ENCODE peak calls at places on chromosomes 4 and X, in four cellular contexts. T, I, Q and G are unnamed samples.
A peak's percentile ranks its signal among the peaks of the same experiment; 100 is the strongest.

GRCh38 chr4:88820723-88821368 is 123.2 kb upstream of the NAP1L5 start:
- DNase-seq in T (no peak), I (no peak), Q (no peak), G (no peak)

GRCh38 chrX:69133561-69134542 is 31.4 kb downstream of the PJA1 start:
- DNase-seq in T (peak; percentile 72), I (peak; percentile 53), Q (peak; percentile 46), G (peak; percentile 47)

GRCh38 chr4:16205298-16206164 is 20.7 kb downstream of the TAPT1 start:
- DNase-seq in T (no peak), I (no peak), Q (no peak), G (no peak)

GRCh38 chr4:32172761-32173160 is 1452.6 kb downstream of the PCDH7 start:
- DNase-seq in T (no peak), I (no peak), Q (no peak), G (no peak)

GRCh38 chrX:10598540-10598939 is 21.8 kb downstream of the MID1 start:
- DNase-seq in T (no peak), I (peak; percentile 71), Q (no peak), G (peak; percentile 8)

GRCh38 chr4:1600811-1601532 is 83.1 kb downstream of the FAM53A start:
- DNase-seq in T (no peak), I (no peak), Q (no peak), G (no peak)

GRCh38 chr4:112343330-112343729 is 46.2 kb downstream of the ALPK1 start:
- DNase-seq in T (no peak), I (no peak), Q (no peak), G (no peak)

GRCh38 chr4:15665738-15666365 is 10.7 kb upstream of the FBXL5 start:
- DNase-seq in T (peak; percentile 63), I (no peak), Q (no peak), G (no peak)

GRCh38 chr4:38491854-38492478 is 172.0 kb upstream of the KLF3 start:
- DNase-seq in T (no peak), I (no peak), Q (no peak), G (no peak)

GRCh38 chrX:39507617-39508299 is 590.0 kb downstream of the BCOR start:
- DNase-seq in T (no peak), I (no peak), Q (no peak), G (no peak)
- H3K4me3 ChIP-seq in T (no peak overlapping the region), I (no peak overlapping the region), Q (no peak overlapping the region), G (no peak overlapping the region)

DNA sequence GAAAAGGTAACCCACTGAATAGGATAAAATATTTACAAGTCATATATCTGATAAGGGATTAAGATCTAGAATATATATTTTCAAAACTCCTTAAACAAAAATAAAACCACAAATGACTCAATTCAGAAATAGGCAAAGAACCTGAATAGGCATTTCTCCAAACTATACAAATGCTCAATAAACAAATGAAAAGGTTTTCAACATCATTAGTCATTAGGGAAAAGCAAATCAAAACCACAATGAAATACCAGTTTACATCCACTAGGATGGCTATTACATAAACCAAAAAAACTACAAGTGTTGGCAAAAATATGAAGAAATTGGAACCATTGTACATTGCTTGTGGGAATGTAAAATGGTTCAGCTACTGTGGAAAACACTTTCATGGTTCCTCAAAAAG is 167.0 kb upstream of the GALNT7 start:
- DNase-seq in T (no peak), I (no peak), Q (no peak), G (no peak)
- TF ChIP-seq CTCF in T (no peak), I (no peak), Q (no peak), G (no peak)

DNA sequence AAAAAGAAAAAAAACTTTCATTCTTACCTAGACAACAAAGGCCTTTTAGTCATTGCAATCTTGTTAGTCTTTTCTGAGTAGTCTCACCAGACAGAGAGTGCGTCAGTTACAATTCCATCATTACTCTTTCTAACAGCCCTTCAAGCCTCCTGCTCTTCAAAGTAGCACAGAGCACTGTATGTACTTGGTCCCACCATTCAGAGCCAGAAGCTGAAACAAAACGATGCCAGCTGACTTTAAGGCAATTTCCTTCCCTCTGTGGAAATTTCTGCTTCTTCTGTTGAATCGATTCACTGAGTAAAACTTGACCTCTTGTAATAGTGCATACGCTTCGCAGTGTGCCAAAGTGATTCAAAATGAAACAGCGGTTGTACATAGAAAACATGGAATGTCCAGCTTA is 57.7 kb upstream of the TENM3 start:
- DNase-seq in T (no peak), I (no peak), Q (no peak), G (no peak)
- H3K4me3 ChIP-seq in T (no peak overlapping the region), I (no peak overlapping the region), Q (peak overlapping the region; percentile 3), G (no peak overlapping the region)

DNA sequence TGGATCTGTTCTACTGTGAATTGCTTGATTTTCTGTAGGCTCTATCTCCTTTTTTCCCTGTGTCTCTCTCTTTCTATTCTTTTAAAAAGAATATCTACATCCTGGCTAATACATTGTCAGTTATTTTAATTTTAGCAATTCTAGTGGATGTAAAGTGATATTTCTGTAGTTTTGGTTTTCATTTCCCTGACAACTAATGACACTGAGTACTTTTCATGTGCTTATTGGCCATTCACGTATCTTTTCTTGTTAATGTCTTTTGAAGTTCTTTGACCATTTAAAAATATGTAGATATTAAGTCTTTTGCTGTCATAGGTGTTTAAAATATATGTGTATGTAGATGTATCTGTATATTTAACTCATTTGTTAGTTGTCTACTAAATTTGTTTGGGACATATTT is 59.0 kb upstream of the SOX3 start:
- DNase-seq in T (no peak), I (no peak), Q (no peak), G (no peak)
- TF ChIP-seq CTCF in T (no peak), I (no peak), Q (no peak), G (no peak)

GRCh38 chrX:63784902-63785692 is at the start of gene ARHGEF9:
- DNase-seq in T (no peak), I (peak; percentile 18), Q (no peak), G (peak; percentile 13)
- H3K4me3 ChIP-seq in T (no peak within 1 kb of the TSS), I (peak within 1 kb of the TSS; percentile 59), Q (peak within 1 kb of the TSS; percentile 24), G (peak within 1 kb of the TSS; percentile 37)

GRCh38 chrX:8755116-8755515 is 23.2 kb upstream of the ANOS1 start:
- DNase-seq in T (no peak), I (no peak), Q (no peak), G (no peak)
- TF ChIP-seq CTCF in T (peak; percentile 16), I (no peak), Q (no peak), G (peak; percentile 8)